ENCODE peak calls at places on chromosomes 5 and 9, in four cellular contexts. T is PC-3, Z is MM.1S, I is hepatocyte. D is an unnamed sample.

GRCh38 chr5:74471875-74472274 is 168.7 kb downstream of the ENC1 start:
- DNase-seq in Z (no peak), I (no peak), T (no peak), D (no peak)

GRCh38 chr5:5418764-5419163 is 3.7 kb upstream of the ICE1 start:
- DNase-seq in Z (peak; percentile 96), T (no peak), I (no peak), D (no peak)

GRCh38 chr9:72217306-72217842 is 68.1 kb downstream of the GDA start:
- DNase-seq in Z (no peak), T (peak; percentile 23), I (no peak), D (peak; percentile 54)

GRCh38 chr5:169503899-169504298 is 79.7 kb upstream of the SPDL1 start:
- DNase-seq in I (no peak), Z (no peak), T (no peak), D (no peak)

GRCh38 chr5:135714126-135714894 is 120.2 kb upstream of the SLC25A48 start:
- DNase-seq in Z (no peak), T (no peak), I (no peak), D (no peak)

GRCh38 chr9:76987594-76988200 is 31.8 kb upstream of the FOXB2 start:
- DNase-seq in I (peak; percentile 42), Z (peak; percentile 57), T (peak; percentile 69), D (peak; percentile 35)

GRCh38 chr5:16502866-16503265 is 37.3 kb upstream of the ZNF622 start:
- DNase-seq in T (peak; percentile 75), I (no peak), Z (no peak), D (peak; percentile 33)

GRCh38 chr9:4741365-4742031 is 496 bp upstream of the AK3 start:
- DNase-seq in I (peak; percentile 51), T (peak; percentile 18), Z (no peak), D (peak; percentile 29)

GRCh38 chr5:443239-444151 is 519 bp downstream of the EXOC3 start:
- DNase-seq in T (no peak), Z (peak; percentile 10), I (no peak), D (no peak)

GRCh38 chr9:97415146-97415545 is 3.2 kb downstream of the TDRD7 start:
- DNase-seq in T (no peak), Z (no peak), I (no peak), D (no peak)

GRCh38 chr5:33649801-33650482 is 209.2 kb downstream of the TARS1 start:
- DNase-seq in I (peak; percentile 8), T (peak; percentile 87), Z (no peak), D (peak; percentile 85)

GRCh38 chr5:143177263-143177994 is 226.1 kb downstream of the NR3C1 start:
- DNase-seq in Z (no peak), I (peak; percentile 38), T (peak; percentile 95), D (peak; percentile 100)

GRCh38 chr5:148730272-148730954 is 76.1 kb upstream of the HTR4 start:
- DNase-seq in I (no peak), Z (no peak), T (peak; percentile 78), D (peak; percentile 39)

GRCh38 chr5:157926171-157926671 is 67.3 kb upstream of the CLINT1 start:
- DNase-seq in Z (no peak), T (no peak), I (peak; percentile 14), D (no peak)

GRCh38 chr5:136666970-136667620 is 301.8 kb upstream of the TRPC7 start:
- DNase-seq in Z (no peak), I (no peak), T (no peak), D (no peak)

GRCh38 chr5:112870976-112871375 is 9.9 kb downstream of the SRP19 start:
- DNase-seq in T (no peak), I (no peak), Z (no peak), D (no peak)

GRCh38 chr9:17802249-17802857 is 223.5 kb downstream of the SH3GL2 start:
- DNase-seq in I (no peak), T (peak; percentile 58), Z (no peak), D (no peak)

GRCh38 chr5:122915717-122916399 is 70.4 kb downstream of the SNX24 start:
- DNase-seq in I (no peak), T (no peak), Z (no peak), D (no peak)

GRCh38 chr9:135530146-135530545 is 8.9 kb downstream of the LCN1 start:
- DNase-seq in Z (no peak), I (no peak), T (no peak), D (no peak)

GRCh38 chr9:126614088-126614454 is 343 bp downstream of the LMX1B start:
- DNase-seq in I (no peak), Z (no peak), T (no peak), D (no peak)

GRCh38 chr9:84466580-84467285 is 126.2 kb upstream of the SLC28A3 start:
- DNase-seq in T (no peak), Z (no peak), I (no peak), D (no peak)

GRCh38 chr9:120030847-120031246 is 549.1 kb downstream of the CDK5RAP2 start:
- DNase-seq in T (no peak), I (no peak), Z (no peak), D (no peak)

GRCh38 chr9:123530244-123530643 is 174.2 kb downstream of the CRB2 start:
- DNase-seq in Z (no peak), I (no peak), T (no peak), D (no peak)

GRCh38 chr5:1751026-1751863 is 48.4 kb downstream of the MRPL36 start:
- DNase-seq in T (no peak), I (no peak), Z (no peak), D (no peak)

GRCh38 chr5:158691576-158691975 is 408.1 kb downstream of the EBF1 start:
- DNase-seq in T (no peak), Z (no peak), I (no peak), D (no peak)

GRCh38 chr9:26768196-26768595 is 124.4 kb downstream of the CAAP1 start:
- DNase-seq in T (no peak), I (no peak), Z (no peak), D (no peak)

GRCh38 chr5:61280205-61280604 is 51.9 kb upstream of the ZSWIM6 start:
- DNase-seq in Z (no peak), T (peak; percentile 68), I (peak; percentile 72), D (peak; percentile 89)
- H3K27ac ChIP-seq in Z (no peak overlapping the region), T (no peak overlapping the region), I (peak overlapping the region; percentile 38), D (peak overlapping the region; percentile 52)

GRCh38 chr5:173626501-173626812 is 10.0 kb upstream of the BOD1 start:
- DNase-seq in I (no peak), T (no peak), Z (no peak), D (no peak)
- H2AFZ ChIP-seq in I (no peak overlapping the region), T (no peak overlapping the region), Z (no peak overlapping the region), D (no peak overlapping the region)

DNA sequence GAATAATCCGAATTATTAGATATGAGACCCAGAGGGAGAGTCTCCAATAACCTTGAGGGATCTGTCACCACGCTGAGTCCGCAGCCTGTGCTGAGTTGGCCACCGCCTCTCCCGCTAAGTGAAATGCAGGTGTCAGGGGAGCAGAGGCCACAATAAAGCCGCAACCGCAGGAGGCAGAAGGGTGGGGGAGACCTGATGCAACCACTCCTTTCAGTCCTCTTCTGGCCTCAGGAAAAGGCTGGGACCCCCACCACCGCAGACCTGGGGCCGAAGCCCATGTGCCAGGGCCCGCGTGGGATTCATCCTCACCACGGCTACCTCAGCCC is 562 bp downstream of the MAP1B start:
- DNase-seq in Z (peak; percentile 81), T (no peak), I (peak; percentile 35), D (peak; percentile 39)
- TF ChIP-seq EZH2 in Z (no peak), T (no peak), I (no peak), D (peak; percentile 55)

DNA sequence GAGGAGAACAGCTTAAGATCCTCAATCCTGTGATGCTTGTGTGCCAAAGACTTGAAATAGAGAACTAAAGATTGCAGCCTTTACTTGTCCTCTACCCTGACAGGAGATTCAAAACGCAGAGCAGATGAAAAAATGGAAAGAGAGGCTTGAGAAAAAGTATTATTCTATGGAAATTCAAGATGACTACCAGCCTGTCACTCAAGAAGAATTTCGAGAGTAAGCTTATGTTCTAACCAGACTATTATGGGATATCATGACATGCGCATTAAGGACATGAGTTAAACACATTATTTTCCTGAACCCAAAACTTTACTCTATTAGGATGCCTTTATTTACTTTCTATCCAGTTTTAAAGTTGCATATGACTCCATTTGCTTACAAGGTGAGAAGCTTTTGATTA is 46.4 kb downstream of the PKD2L2 start:
- DNase-seq in T (no peak), I (no peak), Z (no peak), D (no peak)
- H3K27ac ChIP-seq in T (no peak overlapping the region), I (no peak overlapping the region), Z (no peak overlapping the region), D (no peak overlapping the region)

DNA sequence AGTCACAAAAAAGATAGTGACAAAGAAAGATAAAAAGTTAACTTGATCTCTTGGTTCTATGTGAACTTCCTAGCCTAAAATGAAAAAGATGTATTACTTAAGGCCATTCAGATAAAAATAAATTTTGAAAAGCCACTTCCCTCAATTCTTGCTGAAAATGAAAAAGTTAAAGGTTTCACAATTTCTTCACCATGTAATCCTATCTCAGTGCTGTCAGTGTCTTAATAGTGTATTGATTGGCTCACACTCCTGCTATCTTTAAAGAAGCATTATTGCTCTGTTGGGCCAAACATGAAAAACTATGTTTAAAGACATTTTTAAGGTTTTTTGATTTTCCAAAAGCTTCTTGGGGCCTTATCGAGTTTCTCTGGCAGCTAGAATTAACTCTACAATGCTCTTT is 18.1 kb upstream of the EGFLAM start:
- DNase-seq in I (no peak), T (no peak), Z (no peak), D (no peak)
- H2AFZ ChIP-seq in I (no peak overlapping the region), T (no peak overlapping the region), Z (no peak overlapping the region), D (no peak overlapping the region)

DNA sequence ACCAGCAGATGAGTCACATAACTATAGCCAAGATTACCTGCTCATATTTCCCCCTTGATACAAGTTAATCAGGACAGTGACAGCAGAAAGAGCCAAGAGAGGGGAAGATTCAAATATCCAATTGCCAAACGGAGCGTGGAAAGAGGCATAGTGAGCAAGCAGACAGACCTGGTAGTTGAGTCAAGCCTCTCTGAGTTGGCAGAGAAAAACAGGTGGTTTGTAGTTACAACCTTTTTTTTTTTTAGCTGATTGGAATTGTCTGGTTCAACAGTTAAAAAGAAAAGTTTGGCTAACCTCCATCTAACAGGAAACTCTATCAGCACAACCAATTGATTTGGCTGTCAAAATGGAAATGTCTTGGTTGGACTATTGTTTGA is 272.1 kb downstream of the TLE1 start:
- DNase-seq in Z (no peak), T (peak; percentile 67), I (no peak), D (no peak)
- TF ChIP-seq EZH2 in Z (no peak), T (no peak), I (no peak), D (no peak)

GRCh38 chr9:109779711-109780452 is at the start of gene PALM2AKAP2:
- DNase-seq in I (peak; percentile 87), T (peak; percentile 58), Z (peak; percentile 33), D (peak; percentile 73)
- H3K27ac ChIP-seq in I (peak within 1 kb of the TSS; percentile 79), T (no peak within 1 kb of the TSS), Z (no peak within 1 kb of the TSS), D (peak within 1 kb of the TSS; percentile 52)

DNA sequence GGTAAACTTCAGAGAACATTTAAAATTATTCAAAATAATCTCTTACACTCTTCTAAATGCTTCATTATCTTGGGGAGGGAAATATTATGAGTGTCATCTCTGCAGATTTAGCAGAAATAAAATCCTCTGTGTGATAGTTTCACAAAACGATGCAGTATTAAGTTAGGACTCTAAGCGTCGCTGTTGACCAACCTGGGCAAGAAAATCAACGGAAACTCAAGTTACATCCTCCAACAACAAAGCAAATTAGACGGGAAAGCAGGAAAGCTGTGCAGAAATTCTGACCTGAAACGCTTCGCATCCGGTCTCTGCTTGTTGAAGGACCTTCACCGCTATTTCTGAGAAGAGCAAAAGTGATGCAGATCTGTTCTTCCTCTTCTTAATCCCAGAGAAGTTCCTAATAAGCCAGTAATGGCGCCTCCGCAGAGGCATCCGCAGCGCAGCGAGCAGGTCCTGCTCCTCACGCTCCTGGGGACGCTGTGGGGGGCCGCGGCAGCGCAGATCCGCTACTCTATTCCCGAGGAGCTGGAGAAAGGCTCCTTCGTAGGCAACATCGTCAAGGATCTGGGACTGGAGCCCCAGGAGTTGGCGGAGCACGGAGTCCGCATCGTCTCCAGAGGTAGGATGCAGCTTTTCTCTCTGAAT is at the start of gene PCDHGA6:
- DNase-seq in T (no peak), I (no peak), Z (peak; percentile 51), D (peak; percentile 39)
- H2AFZ ChIP-seq in T (no peak within 1 kb of the TSS), I (no peak within 1 kb of the TSS), Z (peak within 1 kb of the TSS; percentile 14), D (peak within 1 kb of the TSS; percentile 81)

GRCh38 chr9:98708933-98709911 is at the start of gene GABBR2:
- DNase-seq in I (peak; percentile 25), Z (no peak), T (no peak), D (no peak)
- TF ChIP-seq EZH2 in I (peak; percentile 62), Z (no peak), T (no peak), D (no peak)